ENCODE peak calls at places on chromosomes 12 and 14, in four cellular contexts. E is HCT116; R is stimulated activated CD4-positive, alpha-beta T cell treated with anti-CD3 and anti-CD28 coated beads, Interleukin-15, amount 100 ng/mL, for 1 hour; A is progenitor cell of endocrine pancreas. U is an unnamed sample.

GRCh38 chr12:14310866-14311265 is 54.6 kb upstream of the ATF7IP start:
- DNase-seq in E (no peak), R (no peak), A (no peak), U (no peak)

GRCh38 chr12:122203301-122203967 is at the start of gene B3GNT4:
- DNase-seq in E (peak; percentile 32), R (peak; percentile 45), A (peak; percentile 42), U (no peak)

GRCh38 chr14:99664636-99665273 is 19.3 kb upstream of the CYP46A1 start:
- DNase-seq in E (no peak), R (no peak), A (no peak), U (no peak)

GRCh38 chr12:100503228-100503628 is 29.6 kb downstream of the NR1H4 start:
- DNase-seq in E (no peak), R (no peak), A (no peak), U (no peak)

GRCh38 chr12:129773170-129773493 is 130.7 kb downstream of the TMEM132D start:
- DNase-seq in E (no peak), R (no peak), A (no peak), U (no peak)

GRCh38 chr14:34554540-34555250 is 15.2 kb upstream of the EAPP start:
- DNase-seq in E (no peak), R (no peak), A (no peak), U (no peak)

GRCh38 chr12:33437598-33437997 is 2.0 kb downstream of the SYT10 start:
- DNase-seq in E (no peak), R (no peak), A (no peak), U (no peak)

GRCh38 chr12:100127766-100128508 is 14.7 kb downstream of the BLTP3B start:
- DNase-seq in E (no peak), R (no peak), A (no peak), U (no peak)

GRCh38 chr14:101714394-101714793 is 47.1 kb upstream of the PPP2R5C start:
- DNase-seq in E (no peak), R (no peak), A (no peak), U (no peak)

GRCh38 chr12:104793968-104794367 is 164.1 kb downstream of the SLC41A2 start:
- DNase-seq in E (no peak), R (no peak), A (no peak), U (no peak)

GRCh38 chr12:122989443-122989839 is 9.0 kb downstream of the ARL6IP4 start:
- DNase-seq in E (no peak), R (no peak), A (no peak), U (no peak)

GRCh38 chr14:87529081-87529480 is 463.9 kb downstream of the GALC start:
- DNase-seq in E (no peak), R (no peak), A (no peak), U (no peak)

GRCh38 chr14:61088081-61088480 is 107.0 kb downstream of the SLC38A6 start:
- DNase-seq in E (no peak), R (no peak), A (no peak), U (no peak)

GRCh38 chr12:99450231-99450630 is 197.3 kb upstream of the GARIN6 start:
- DNase-seq in E (no peak), R (no peak), A (no peak), U (no peak)

GRCh38 chr12:92719674-92720073 is 16.9 kb downstream of the PLEKHG7 start:
- DNase-seq in E (no peak), R (no peak), A (no peak), U (no peak)

GRCh38 chr12:1518486-1518762 is 76.0 kb downstream of the FBXL14 start:
- DNase-seq in E (no peak), R (no peak), A (no peak), U (no peak)